ENCODE peak calls at places on chromosomes 4 and X, in five cellular contexts. U is PC-3, N is tibial artery, D is HL-60, B is aorta. M is an unnamed sample.

GRCh38 chr4:102779204-102779603 is 18.4 kb upstream of the MANBA start:
- DNase-seq in B (no peak), D (no peak), N (no peak), U (no peak), M (no peak)

GRCh38 chr4:106971586-106971985 is 64.5 kb downstream of the DKK2 start:
- DNase-seq in B (no peak), N (no peak), D (no peak), U (no peak), M (no peak)

GRCh38 chr4:23934915-23935314 is 45.1 kb upstream of the PPARGC1A start:
- DNase-seq in D (peak; percentile 9), N (peak; percentile 84), B (peak; percentile 60), U (no peak), M (no peak)

GRCh38 chrX:86806786-86807185 is 658.5 kb downstream of the DACH2 start:
- DNase-seq in D (peak; percentile 11), B (no peak), N (no peak), U (peak; percentile 24), M (peak; percentile 16)

GRCh38 chrX:103629295-103630170 is 758 bp downstream of the TCEAL1 start:
- DNase-seq in U (peak; percentile 75), N (peak; percentile 57), B (peak; percentile 76), D (no peak), M (no peak)

GRCh38 chr4:180994722-180995121 is 1248.5 kb upstream of the TENM3 start:
- DNase-seq in D (no peak), B (no peak), N (no peak), U (no peak), M (no peak)

GRCh38 chr4:150133605-150134004 is 55.4 kb downstream of the DCLK2 start:
- DNase-seq in D (no peak), B (no peak), N (no peak), U (no peak), M (no peak)

GRCh38 chr4:14241574-14241973 is 614.0 kb upstream of the BOD1L1 start:
- DNase-seq in N (no peak), U (no peak), D (no peak), B (no peak), M (no peak)

GRCh38 chr4:13642163-13642562 is 14.6 kb upstream of the BOD1L1 start:
- DNase-seq in D (no peak), N (no peak), U (peak; percentile 35), B (no peak), M (no peak)

GRCh38 chrX:24005028-24005427 is 22.0 kb downstream of the KLHL15 start:
- DNase-seq in B (no peak), N (no peak), D (no peak), U (no peak), M (no peak)

GRCh38 chrX:148269513-148269912 is 230.9 kb upstream of the AFF2 start:
- DNase-seq in U (no peak), B (no peak), N (no peak), D (peak; percentile 42), M (no peak)

GRCh38 chrX:107849747-107850478 is 24.2 kb downstream of the MID2 start:
- DNase-seq in N (no peak), U (peak; percentile 25), D (no peak), B (no peak), M (no peak)

GRCh38 chr4:125317526-125317880 is 2.7 kb downstream of the FAT4 start:
- DNase-seq in U (no peak), N (peak; percentile 48), D (no peak), B (peak; percentile 61), M (no peak)

GRCh38 chr4:109957227-109957626 is 44.5 kb downstream of the EGF start:
- DNase-seq in D (no peak), B (no peak), U (no peak), N (no peak), M (no peak)

GRCh38 chr4:99670409-99671073 is 12.9 kb upstream of the C4orf54 start:
- DNase-seq in B (no peak), U (no peak), N (no peak), D (no peak), M (no peak)

GRCh38 chr4:13169731-13170130 is 314.4 kb downstream of the RAB28 start:
- DNase-seq in U (no peak), D (no peak), N (no peak), B (no peak), M (no peak)

GRCh38 chrX:9316096-9316495 is 148.8 kb upstream of the TBL1X start:
- DNase-seq in B (no peak), D (peak; percentile 58), U (no peak), N (no peak), M (no peak)

GRCh38 chrX:49659771-49660170 is 36.0 kb downstream of the PAGE1 start:
- DNase-seq in U (no peak), N (no peak), B (no peak), D (no peak), M (no peak)

GRCh38 chr4:76306882-76307669 is 543 bp downstream of the STBD1 start:
- DNase-seq in N (peak; percentile 56), D (peak; percentile 48), U (peak; percentile 49), B (peak; percentile 72), M (no peak)

GRCh38 chr4:80685219-80685618 is 345.3 kb upstream of the BMP3 start:
- DNase-seq in B (no peak), U (no peak), N (no peak), D (no peak), M (no peak)

GRCh38 chr4:100806988-100807387 is 289.2 kb upstream of the EMCN start:
- DNase-seq in N (no peak), D (no peak), B (no peak), U (no peak), M (no peak)

GRCh38 chrX:331145-331771 is 12.7 kb upstream of the GTPBP6 start:
- DNase-seq in N (no peak), U (peak; percentile 16), D (no peak), B (peak; percentile 48), M (no peak)

GRCh38 chrX:53317365-53318069 is 36.1 kb upstream of the IQSEC2 start:
- DNase-seq in B (peak; percentile 76), D (peak; percentile 65), U (peak; percentile 54), N (peak; percentile 41), M (peak; percentile 23)

GRCh38 chrX:12779534-12779933 is 11.7 kb upstream of the PRPS2 start:
- DNase-seq in D (no peak), U (no peak), N (no peak), B (no peak), M (no peak)

GRCh38 chr4:107579099-107579498 is 140.9 kb downstream of the PAPSS1 start:
- DNase-seq in B (no peak), U (no peak), N (no peak), D (no peak), M (no peak)

GRCh38 chr4:13704020-13704419 is 76.5 kb upstream of the BOD1L1 start:
- DNase-seq in N (no peak), B (no peak), D (peak; percentile 7), U (no peak), M (no peak)

GRCh38 chrX:119885554-119886428 is 9.9 kb upstream of the AKAP14 start:
- DNase-seq in N (no peak), D (no peak), B (no peak), U (peak; percentile 31), M (peak; percentile 49)

GRCh38 chr4:21947768-21948346 is 715 bp downstream of the KCNIP4 start:
- DNase-seq in N (no peak), B (no peak), U (no peak), D (no peak), M (no peak)
- H3K4me3 ChIP-seq in N (no peak overlapping the region), B (no peak overlapping the region), U (no peak overlapping the region), D (no peak overlapping the region), M (peak overlapping the region; percentile 29)

GRCh38 chr4:38759790-38760122 is 23.0 kb downstream of the TLR10 start:
- DNase-seq in B (no peak), D (no peak), N (no peak), U (no peak), M (no peak)

GRCh38 chr4:38762560-38762959 is 20.2 kb downstream of the TLR10 start:
- DNase-seq in N (no peak), U (no peak), B (no peak), D (no peak), M (no peak)

GRCh38 chr4:38757945-38758344 is 24.8 kb downstream of the TLR10 start:
- DNase-seq in D (no peak), N (no peak), U (peak; percentile 59), B (no peak), M (peak; percentile 33)

GRCh38 chr4:38759077-38759789 is 23.6 kb downstream of the TLR10 start:
- DNase-seq in U (peak; percentile 57), B (peak; percentile 63), N (peak; percentile 45), D (peak; percentile 49), M (peak; percentile 30)

GRCh38 chr4:38760915-38761314 is 21.9 kb downstream of the TLR10 start:
- DNase-seq in D (no peak), N (no peak), U (no peak), B (no peak), M (no peak)
- H3K4me3 ChIP-seq in D (no peak overlapping the region), N (no peak overlapping the region), U (no peak overlapping the region), B (no peak overlapping the region), M (no peak overlapping the region)

GRCh38 chr4:3872834-3873313 is 106.7 kb downstream of the ADRA2C start:
- DNase-seq in N (no peak), D (no peak), B (no peak), U (no peak), M (no peak)
- H3K4me3 ChIP-seq in N (no peak overlapping the region), D (no peak overlapping the region), B (no peak overlapping the region), U (no peak overlapping the region), M (no peak overlapping the region)

GRCh38 chrX:6227445-6227820 is 1.2 kb downstream of the NLGN4X start:
- DNase-seq in B (no peak), U (no peak), D (no peak), N (no peak), M (no peak)
- H3K4me3 ChIP-seq in B (no peak overlapping the region), U (no peak overlapping the region), D (no peak overlapping the region), N (peak overlapping the region; percentile 50), M (no peak overlapping the region)

DNA sequence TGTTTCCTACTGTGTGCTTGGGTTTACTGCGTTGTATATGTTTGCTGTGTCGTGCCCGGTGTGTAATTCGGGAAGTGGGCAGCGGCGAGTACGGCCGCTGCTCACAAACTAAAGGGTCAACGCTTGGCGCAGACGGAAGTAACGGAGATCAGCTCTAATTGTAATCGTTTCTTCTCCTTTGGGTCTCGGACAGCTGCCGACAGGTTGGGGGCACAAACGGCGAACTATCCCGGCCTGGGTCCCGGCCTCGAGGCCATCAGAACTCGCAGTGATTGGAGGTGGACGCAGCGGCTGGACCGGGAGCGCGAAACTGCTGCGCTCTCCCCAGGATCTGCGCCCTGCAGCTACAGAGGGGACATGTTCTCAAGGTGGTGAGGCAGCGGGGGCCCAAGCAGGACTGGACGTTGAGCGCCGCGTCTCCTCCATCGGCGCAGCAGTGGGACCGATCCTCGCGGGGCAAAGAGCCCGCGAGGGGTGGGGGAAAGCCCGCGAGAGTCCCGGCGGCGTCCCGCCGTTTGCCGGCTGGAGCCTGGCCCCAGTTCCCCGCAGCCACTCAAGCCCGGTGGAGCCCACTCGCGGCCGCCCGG is 516 bp upstream of the ZIC3 start:
- DNase-seq in D (no peak), N (no peak), B (no peak), U (no peak), M (no peak)
- H3K4me3 ChIP-seq in D (no peak overlapping the region), N (peak overlapping the region; percentile 70), B (peak overlapping the region; percentile 17), U (peak overlapping the region; percentile 63), M (no peak overlapping the region)

DNA sequence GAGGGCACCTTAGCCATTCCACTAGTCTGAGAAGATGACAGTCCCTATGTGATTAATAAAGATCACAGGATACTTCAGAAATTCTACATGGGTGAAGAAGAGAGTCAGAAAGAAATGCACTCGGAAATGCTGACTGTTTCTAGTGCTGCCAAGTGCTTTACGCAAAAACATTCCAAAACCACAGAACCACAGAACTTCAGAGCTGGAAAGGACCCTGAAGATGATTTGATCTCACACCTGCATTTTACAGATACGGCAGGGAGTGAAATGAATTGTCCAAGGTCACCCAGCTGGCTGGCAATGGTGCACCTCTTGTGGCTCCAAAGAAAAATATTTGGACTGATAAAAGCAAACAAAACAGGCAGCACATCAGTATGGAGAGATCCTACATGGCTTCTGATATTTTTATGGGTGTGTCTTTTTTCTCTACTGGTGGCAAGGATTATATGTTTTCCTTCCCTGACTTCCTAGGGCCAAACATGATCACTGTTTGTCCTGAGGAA is 115.9 kb downstream of the MAML3 start:
- DNase-seq in B (no peak), N (no peak), D (no peak), U (peak; percentile 56), M (peak; percentile 72)
- H3K4me3 ChIP-seq in B (no peak overlapping the region), N (no peak overlapping the region), D (no peak overlapping the region), U (peak overlapping the region; percentile 43), M (no peak overlapping the region)

M was measured in Jurkat, Clone E6-1.